ENCODE peak calls at places on chromosomes 1 and 21, in nine cellular contexts. One of them, this sample, is unnamed. For H3K4me1, the result is how much of the 10 kb centered on the place peaks cover.

GRCh38 chr1:3380465-3380864 is 74.0 kb upstream of the ARHGEF16 start:
- DNase-seq in pancreas: no peak
- DNase-seq in tibial artery: no peak
- DNase-seq in cardiac muscle cell: no peak
- DNase-seq in psoas muscle: no peak
- DNase-seq in uterus: no peak
- DNase-seq in HCT116: no peak
- DNase-seq in heart right ventricle: no peak
- DNase-seq in lung: no peak
- DNase-seq in this sample: no peak

GRCh38 chr21:44049182-44049581 is 37.1 kb downstream of the TRAPPC10 start:
- DNase-seq in psoas muscle: no peak
- DNase-seq in lung: no peak
- DNase-seq in heart right ventricle: no peak
- DNase-seq in tibial artery: no peak
- DNase-seq in uterus: no peak
- DNase-seq in HCT116: no peak
- DNase-seq in cardiac muscle cell: no peak
- DNase-seq in pancreas: no peak
- DNase-seq in this sample: no peak

GRCh38 chr1:226436472-226436854 is 28.6 kb upstream of the PARP1 start:
- DNase-seq in psoas muscle: no peak
- DNase-seq in pancreas: no peak
- DNase-seq in heart right ventricle: no peak
- DNase-seq in cardiac muscle cell: no peak
- DNase-seq in tibial artery: no peak
- DNase-seq in lung: no peak
- DNase-seq in HCT116: no peak
- DNase-seq in uterus: no peak
- DNase-seq in this sample: no peak

GRCh38 chr1:4021895-4022268 is 121.8 kb upstream of the C1orf174 start:
- DNase-seq in psoas muscle: no peak
- DNase-seq in cardiac muscle cell: no peak
- DNase-seq in tibial artery: no peak
- DNase-seq in lung: no peak
- DNase-seq in heart right ventricle: no peak
- DNase-seq in uterus: no peak
- DNase-seq in pancreas: no peak
- DNase-seq in HCT116: no peak
- DNase-seq in this sample: no peak

GRCh38 chr21:26837539-26837938 is 7.7 kb downstream of the ADAMTS1 start:
- DNase-seq in HCT116: no peak
- DNase-seq in cardiac muscle cell: no peak
- DNase-seq in lung: no peak
- DNase-seq in tibial artery: no peak
- DNase-seq in psoas muscle: no peak
- DNase-seq in pancreas: no peak
- DNase-seq in uterus: no peak
- DNase-seq in heart right ventricle: no peak
- DNase-seq in this sample: no peak

GRCh38 chr1:97905141-97905540 is 15.7 kb downstream of the DPYD start:
- DNase-seq in HCT116: no peak
- DNase-seq in lung: no peak
- DNase-seq in tibial artery: no peak
- DNase-seq in uterus: no peak
- DNase-seq in psoas muscle: no peak
- DNase-seq in pancreas: no peak
- DNase-seq in heart right ventricle: no peak
- DNase-seq in cardiac muscle cell: no peak
- DNase-seq in this sample: no peak

GRCh38 chr21:38797470-38797869 is 8.3 kb upstream of the ETS2 start:
- DNase-seq in tibial artery: no peak
- DNase-seq in heart right ventricle: no peak
- DNase-seq in pancreas: no peak
- DNase-seq in HCT116: peak
- DNase-seq in uterus: no peak
- DNase-seq in psoas muscle: no peak
- DNase-seq in cardiac muscle cell: peak
- DNase-seq in lung: no peak
- DNase-seq in this sample: peak

GRCh38 chr1:205739348-205740160 is 10.4 kb downstream of the NUCKS1 start:
- DNase-seq in HCT116: no peak
- DNase-seq in psoas muscle: no peak
- DNase-seq in uterus: no peak
- DNase-seq in cardiac muscle cell: no peak
- DNase-seq in heart right ventricle: no peak
- DNase-seq in pancreas: no peak
- DNase-seq in lung: no peak
- DNase-seq in tibial artery: no peak
- DNase-seq in this sample: no peak

GRCh38 chr1:1283821-1284220 is 3.6 kb downstream of the SCNN1D start:
- DNase-seq in cardiac muscle cell: no peak
- DNase-seq in pancreas: peak
- DNase-seq in heart right ventricle: no peak
- DNase-seq in psoas muscle: no peak
- DNase-seq in uterus: no peak
- DNase-seq in tibial artery: no peak
- DNase-seq in lung: no peak
- DNase-seq in HCT116: no peak
- DNase-seq in this sample: no peak

GRCh38 chr1:33725037-33725436 is 138.8 kb upstream of the HMGB4 start:
- DNase-seq in psoas muscle: no peak
- DNase-seq in pancreas: no peak
- DNase-seq in lung: peak
- DNase-seq in HCT116: no peak
- DNase-seq in heart right ventricle: no peak
- DNase-seq in uterus: no peak
- DNase-seq in tibial artery: no peak
- DNase-seq in cardiac muscle cell: no peak
- DNase-seq in this sample: no peak

GRCh38 chr1:62906428-62906886 is 122.5 kb downstream of the ATG4C start:
- DNase-seq in HCT116: peak
- DNase-seq in heart right ventricle: no peak
- DNase-seq in pancreas: no peak
- DNase-seq in uterus: no peak
- DNase-seq in tibial artery: no peak
- DNase-seq in lung: no peak
- DNase-seq in cardiac muscle cell: peak
- DNase-seq in psoas muscle: no peak
- DNase-seq in this sample: no peak

GRCh38 chr1:40906781-40907400 is 44.7 kb upstream of the CITED4 start:
- DNase-seq in uterus: no peak
- DNase-seq in psoas muscle: no peak
- DNase-seq in heart right ventricle: no peak
- DNase-seq in tibial artery: no peak
- DNase-seq in cardiac muscle cell: no peak
- DNase-seq in pancreas: no peak
- DNase-seq in lung: no peak
- DNase-seq in HCT116: no peak
- DNase-seq in this sample: no peak

GRCh38 chr1:1954015-1954414 is 34.9 kb upstream of the TMEM52 start:
- DNase-seq in cardiac muscle cell: no peak
- DNase-seq in pancreas: no peak
- DNase-seq in HCT116: no peak
- DNase-seq in psoas muscle: no peak
- DNase-seq in heart right ventricle: no peak
- DNase-seq in uterus: no peak
- DNase-seq in lung: no peak
- DNase-seq in tibial artery: no peak
- DNase-seq in this sample: no peak

GRCh38 chr1:246632584-246633168 is 66.4 kb downstream of the CNST start:
- DNase-seq in pancreas: no peak
- DNase-seq in psoas muscle: no peak
- DNase-seq in cardiac muscle cell: no peak
- DNase-seq in tibial artery: no peak
- DNase-seq in heart right ventricle: no peak
- DNase-seq in HCT116: no peak
- DNase-seq in lung: no peak
- DNase-seq in uterus: no peak
- DNase-seq in this sample: no peak

GRCh38 chr1:47871799-47872353 is 125.3 kb downstream of the TRABD2B start:
- DNase-seq in tibial artery: no peak
- DNase-seq in uterus: no peak
- DNase-seq in HCT116: peak
- DNase-seq in pancreas: no peak
- DNase-seq in heart right ventricle: no peak
- DNase-seq in psoas muscle: no peak
- DNase-seq in lung: no peak
- DNase-seq in cardiac muscle cell: peak
- DNase-seq in this sample: peak

DNA sequence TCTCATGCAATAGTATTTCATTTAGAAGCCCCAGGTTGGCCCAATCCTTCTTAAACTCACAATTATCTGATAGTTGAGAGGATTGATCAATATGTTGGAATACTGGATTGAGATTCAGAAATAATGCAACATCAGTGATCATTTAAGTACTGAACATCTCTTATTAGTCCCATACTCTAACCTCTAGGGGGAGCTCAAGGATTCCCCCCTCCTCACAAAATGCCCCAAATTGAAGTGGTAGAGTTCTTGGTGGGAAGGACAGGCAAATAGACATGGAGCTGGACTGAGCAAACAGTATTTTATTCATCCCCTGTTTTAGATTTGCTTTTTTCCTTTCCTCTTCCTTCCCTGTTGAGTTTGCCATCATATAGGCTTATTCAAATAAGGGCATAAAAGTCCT is 62.8 kb downstream of the NGF start:
- DNase-seq in lung: no peak
- DNase-seq in tibial artery: no peak
- DNase-seq in HCT116: peak
- DNase-seq in uterus: no peak
- DNase-seq in psoas muscle: no peak
- DNase-seq in cardiac muscle cell: peak
- DNase-seq in heart right ventricle: no peak
- DNase-seq in pancreas: no peak
- DNase-seq in this sample: no peak
- TF ChIP-seq CTCF in lung: peak
- TF ChIP-seq CTCF in tibial artery: peak
- TF ChIP-seq CTCF in HCT116: peak
- TF ChIP-seq CTCF in uterus: no peak
- TF ChIP-seq CTCF in psoas muscle: no peak
- TF ChIP-seq CTCF in cardiac muscle cell: peak
- TF ChIP-seq CTCF in heart right ventricle: peak
- TF ChIP-seq CTCF in pancreas: no peak
- TF ChIP-seq CTCF in this sample: no peak

DNA sequence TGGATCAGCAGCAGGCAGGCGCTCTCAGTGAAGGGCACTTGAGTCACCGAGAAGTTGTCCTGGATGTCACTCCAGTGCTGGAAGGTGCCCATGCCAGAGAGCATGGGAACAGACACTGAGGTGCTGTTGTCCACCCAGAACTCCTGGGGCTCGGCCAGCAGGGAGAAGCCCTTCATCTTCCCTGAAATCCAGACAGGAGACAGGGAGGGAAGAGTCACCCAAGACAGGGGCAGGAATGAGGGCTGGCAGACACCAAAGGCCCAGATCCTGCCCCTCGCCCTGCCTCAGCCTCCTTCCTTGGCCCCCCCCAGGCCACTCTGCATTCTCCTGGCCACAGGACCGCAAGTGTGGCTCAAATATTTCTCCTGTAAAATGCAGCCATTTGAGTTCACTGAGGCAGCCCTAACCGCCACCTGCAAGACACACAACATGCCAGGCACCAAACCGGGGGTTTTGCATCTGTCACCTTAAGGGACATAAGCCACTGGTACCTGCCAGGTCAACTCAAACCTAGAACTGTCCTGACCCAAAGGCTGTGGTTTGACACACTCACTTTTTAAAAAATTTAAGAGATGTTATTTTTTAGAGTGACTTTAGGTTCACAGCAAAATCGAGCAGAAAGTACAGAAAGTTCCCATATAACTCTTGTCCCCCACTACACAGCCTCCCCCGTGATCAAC is 7.8 kb downstream of the AGT start:
- DNase-seq in tibial artery: no peak
- DNase-seq in lung: no peak
- DNase-seq in psoas muscle: no peak
- DNase-seq in pancreas: no peak
- DNase-seq in uterus: no peak
- DNase-seq in HCT116: no peak
- DNase-seq in cardiac muscle cell: no peak
- DNase-seq in heart right ventricle: no peak
- DNase-seq in this sample: no peak
- H3K4me1 ChIP-seq in tibial artery: under half
- H3K4me1 ChIP-seq in lung: under half
- H3K4me1 ChIP-seq in psoas muscle: under half
- H3K4me1 ChIP-seq in pancreas: under half
- H3K4me1 ChIP-seq in uterus: under half
- H3K4me1 ChIP-seq in HCT116: under half
- H3K4me1 ChIP-seq in cardiac muscle cell: under half
- H3K4me1 ChIP-seq in heart right ventricle: under half
- H3K4me1 ChIP-seq in this sample: under half

GRCh38 chr1:94966033-94966432 is 39.1 kb upstream of the CNN3 start:
- DNase-seq in cardiac muscle cell: no peak
- DNase-seq in uterus: no peak
- DNase-seq in tibial artery: no peak
- DNase-seq in psoas muscle: no peak
- DNase-seq in pancreas: no peak
- DNase-seq in lung: no peak
- DNase-seq in heart right ventricle: no peak
- DNase-seq in HCT116: no peak
- DNase-seq in this sample: no peak
- H3K27ac ChIP-seq in cardiac muscle cell: no peak
- H3K27ac ChIP-seq in uterus: peak
- H3K27ac ChIP-seq in tibial artery: no peak
- H3K27ac ChIP-seq in psoas muscle: no peak
- H3K27ac ChIP-seq in pancreas: no peak
- H3K27ac ChIP-seq in lung: no peak
- H3K27ac ChIP-seq in heart right ventricle: no peak
- H3K27ac ChIP-seq in HCT116: no peak
- H3K27ac ChIP-seq in this sample: no peak

GRCh38 chr1:31801450-31801849 is 14.4 kb downstream of the SPOCD1 start:
- DNase-seq in uterus: no peak
- DNase-seq in pancreas: no peak
- DNase-seq in heart right ventricle: no peak
- DNase-seq in lung: no peak
- DNase-seq in psoas muscle: no peak
- DNase-seq in tibial artery: peak
- DNase-seq in cardiac muscle cell: no peak
- DNase-seq in HCT116: no peak
- DNase-seq in this sample: peak

GRCh38 chr1:31805318-31805717 is 10.5 kb downstream of the SPOCD1 start:
- DNase-seq in tibial artery: peak
- DNase-seq in HCT116: no peak
- DNase-seq in cardiac muscle cell: no peak
- DNase-seq in pancreas: no peak
- DNase-seq in psoas muscle: no peak
- DNase-seq in heart right ventricle: no peak
- DNase-seq in uterus: no peak
- DNase-seq in lung: no peak
- DNase-seq in this sample: peak

GRCh38 chr1:31803610-31804009 is 12.2 kb downstream of the SPOCD1 start:
- DNase-seq in cardiac muscle cell: no peak
- DNase-seq in pancreas: no peak
- DNase-seq in lung: no peak
- DNase-seq in psoas muscle: no peak
- DNase-seq in HCT116: no peak
- DNase-seq in heart right ventricle: no peak
- DNase-seq in uterus: no peak
- DNase-seq in tibial artery: no peak
- DNase-seq in this sample: peak

GRCh38 chr1:31802190-31803150 is 13.4 kb downstream of the SPOCD1 start:
- DNase-seq in cardiac muscle cell: no peak
- DNase-seq in uterus: no peak
- DNase-seq in HCT116: no peak
- DNase-seq in lung: no peak
- DNase-seq in psoas muscle: no peak
- DNase-seq in tibial artery: peak
- DNase-seq in pancreas: no peak
- DNase-seq in heart right ventricle: no peak
- DNase-seq in this sample: no peak

GRCh38 chr1:31804098-31804497 is 11.7 kb downstream of the SPOCD1 start:
- DNase-seq in lung: no peak
- DNase-seq in HCT116: no peak
- DNase-seq in uterus: no peak
- DNase-seq in tibial artery: no peak
- DNase-seq in pancreas: no peak
- DNase-seq in cardiac muscle cell: no peak
- DNase-seq in heart right ventricle: no peak
- DNase-seq in psoas muscle: no peak
- DNase-seq in this sample: no peak
- TF ChIP-seq CTCF in lung: no peak
- TF ChIP-seq CTCF in HCT116: no peak
- TF ChIP-seq CTCF in uterus: no peak
- TF ChIP-seq CTCF in tibial artery: no peak
- TF ChIP-seq CTCF in pancreas: no peak
- TF ChIP-seq CTCF in cardiac muscle cell: no peak
- TF ChIP-seq CTCF in heart right ventricle: no peak
- TF ChIP-seq CTCF in psoas muscle: no peak
- TF ChIP-seq CTCF in this sample: no peak